ENCODE peak calls at places on chromosomes 4 and X, in five cellular contexts. One of them, this sample, is unnamed.

GRCh38 chr4:75708218-75708691 is 16.1 kb upstream of the USO1 start:
- DNase-seq in left ventricle myocardium superior: no peak
- DNase-seq in iPS-NIHi11: no peak
- DNase-seq in activated T-helper 1 cell treated with anti-CD3 and anti-CD28 coated beads, Interleukin-2, amount 50 U/mL, for 16 hours: no peak
- DNase-seq in ELF-1: peak
- DNase-seq in this sample: no peak

GRCh38 chr4:137610960-137611359 is 78.7 kb upstream of the PCDH18 start:
- DNase-seq in activated T-helper 1 cell treated with anti-CD3 and anti-CD28 coated beads, Interleukin-2, amount 50 U/mL, for 16 hours: no peak
- DNase-seq in iPS-NIHi11: peak
- DNase-seq in ELF-1: peak
- DNase-seq in left ventricle myocardium superior: no peak
- DNase-seq in this sample: peak

GRCh38 chr4:150725957-150726523 is 144.1 kb downstream of the MAB21L2 start:
- DNase-seq in ELF-1: no peak
- DNase-seq in iPS-NIHi11: no peak
- DNase-seq in left ventricle myocardium superior: no peak
- DNase-seq in activated T-helper 1 cell treated with anti-CD3 and anti-CD28 coated beads, Interleukin-2, amount 50 U/mL, for 16 hours: no peak
- DNase-seq in this sample: no peak

GRCh38 chr4:77010841-77011354 is 61.3 kb downstream of the SEPTIN11 start:
- DNase-seq in left ventricle myocardium superior: no peak
- DNase-seq in iPS-NIHi11: no peak
- DNase-seq in ELF-1: no peak
- DNase-seq in activated T-helper 1 cell treated with anti-CD3 and anti-CD28 coated beads, Interleukin-2, amount 50 U/mL, for 16 hours: no peak
- DNase-seq in this sample: peak

GRCh38 chrX:38570396-38570795 is 9.1 kb downstream of the TSPAN7 start:
- DNase-seq in iPS-NIHi11: no peak
- DNase-seq in activated T-helper 1 cell treated with anti-CD3 and anti-CD28 coated beads, Interleukin-2, amount 50 U/mL, for 16 hours: no peak
- DNase-seq in left ventricle myocardium superior: no peak
- DNase-seq in ELF-1: no peak
- DNase-seq in this sample: no peak

GRCh38 chr4:79015406-79015805 is 76.2 kb upstream of the PAQR3 start:
- DNase-seq in iPS-NIHi11: no peak
- DNase-seq in activated T-helper 1 cell treated with anti-CD3 and anti-CD28 coated beads, Interleukin-2, amount 50 U/mL, for 16 hours: no peak
- DNase-seq in left ventricle myocardium superior: no peak
- DNase-seq in ELF-1: no peak
- DNase-seq in this sample: no peak

GRCh38 chrX:69761633-69762032 is 145.7 kb downstream of the EDA start:
- DNase-seq in activated T-helper 1 cell treated with anti-CD3 and anti-CD28 coated beads, Interleukin-2, amount 50 U/mL, for 16 hours: no peak
- DNase-seq in iPS-NIHi11: no peak
- DNase-seq in ELF-1: no peak
- DNase-seq in left ventricle myocardium superior: no peak
- DNase-seq in this sample: no peak

GRCh38 chr4:152259866-152260265 is 276.0 kb downstream of the FBXW7 start:
- DNase-seq in iPS-NIHi11: no peak
- DNase-seq in left ventricle myocardium superior: no peak
- DNase-seq in ELF-1: no peak
- DNase-seq in activated T-helper 1 cell treated with anti-CD3 and anti-CD28 coated beads, Interleukin-2, amount 50 U/mL, for 16 hours: no peak
- DNase-seq in this sample: peak

GRCh38 chrX:135740683-135741149 is 27.3 kb downstream of the CT45A3 start:
- DNase-seq in left ventricle myocardium superior: no peak
- DNase-seq in activated T-helper 1 cell treated with anti-CD3 and anti-CD28 coated beads, Interleukin-2, amount 50 U/mL, for 16 hours: no peak
- DNase-seq in ELF-1: peak
- DNase-seq in iPS-NIHi11: peak
- DNase-seq in this sample: no peak

GRCh38 chr4:118816538-118817177 is 19.3 kb downstream of the SEC24D start:
- DNase-seq in activated T-helper 1 cell treated with anti-CD3 and anti-CD28 coated beads, Interleukin-2, amount 50 U/mL, for 16 hours: no peak
- DNase-seq in left ventricle myocardium superior: no peak
- DNase-seq in iPS-NIHi11: no peak
- DNase-seq in ELF-1: no peak
- DNase-seq in this sample: peak

GRCh38 chr4:26320159-26320452 is 708 bp upstream of the RBPJ start:
- DNase-seq in ELF-1: no peak
- DNase-seq in left ventricle myocardium superior: no peak
- DNase-seq in activated T-helper 1 cell treated with anti-CD3 and anti-CD28 coated beads, Interleukin-2, amount 50 U/mL, for 16 hours: peak
- DNase-seq in iPS-NIHi11: no peak
- DNase-seq in this sample: peak

GRCh38 chr4:152536545-152537182 is 772 bp upstream of the FBXW7 start:
- DNase-seq in ELF-1: no peak
- DNase-seq in iPS-NIHi11: peak
- DNase-seq in left ventricle myocardium superior: no peak
- DNase-seq in activated T-helper 1 cell treated with anti-CD3 and anti-CD28 coated beads, Interleukin-2, amount 50 U/mL, for 16 hours: no peak
- DNase-seq in this sample: peak